ENCODE peak calls at places on chromosomes 5 and 9, in five cellular contexts. R is cardiac muscle cell, C is AG09309, W is heart left ventricle, X is WERI-Rb-1. N is an unnamed sample.

GRCh38 chr5:52709171-52709925 is 78.4 kb upstream of the ITGA1 start:
- DNase-seq in R (peak; percentile 26), C (no peak), W (peak; percentile 28), X (no peak), N (peak; percentile 30)

GRCh38 chr9:91117959-91118651 is 243.6 kb downstream of the AUH start:
- DNase-seq in R (peak; percentile 92), C (no peak), W (peak; percentile 81), X (peak; percentile 59), N (peak; percentile 72)

GRCh38 chr5:45454114-45454513 is 242.1 kb downstream of the HCN1 start:
- DNase-seq in R (no peak), C (no peak), W (peak; percentile 18), X (peak; percentile 39), N (peak; percentile 18)

GRCh38 chr9:89252910-89253309 is 58.1 kb upstream of the CKS2 start:
- DNase-seq in R (no peak), C (no peak), W (no peak), X (no peak), N (no peak)

GRCh38 chr5:113578091-113578490 is 64.6 kb downstream of the YTHDC2 start:
- DNase-seq in R (no peak), C (no peak), W (no peak), X (no peak), N (peak; percentile 2)

GRCh38 chr5:180209137-180209581 is at the start of gene RASGEF1C:
- DNase-seq in R (peak; percentile 76), C (no peak), W (peak; percentile 50), X (peak; percentile 39), N (peak; percentile 62)

GRCh38 chr9:129544766-129545165 is 76.1 kb downstream of the C9orf50 start:
- DNase-seq in R (peak; percentile 24), C (peak; percentile 7), W (no peak), X (no peak), N (no peak)

GRCh38 chr5:22896155-22896554 is 43.0 kb upstream of the CDH12 start:
- DNase-seq in R (no peak), C (no peak), W (no peak), X (no peak), N (no peak)

GRCh38 chr9:88794100-88794499 is 197.2 kb upstream of the S1PR3 start:
- DNase-seq in R (no peak), C (no peak), W (no peak), X (no peak), N (no peak)

GRCh38 chr5:96837303-96837702 is 29.6 kb upstream of the ERAP1 start:
- DNase-seq in R (no peak), C (no peak), W (no peak), X (no peak), N (no peak)

GRCh38 chr9:98171176-98171925 is 21.1 kb downstream of the CORO2A start:
- DNase-seq in R (peak; percentile 34), C (no peak), W (no peak), X (peak; percentile 47), N (no peak)

GRCh38 chr9:127209948-127210621 is 54.5 kb upstream of the GARNL3 start:
- DNase-seq in R (no peak), C (no peak), W (no peak), X (no peak), N (no peak)

GRCh38 chr5:6766558-6767191 is 53.4 kb downstream of the TENT4A start:
- DNase-seq in R (peak; percentile 41), C (peak; percentile 11), W (peak; percentile 78), X (no peak), N (peak; percentile 51)

GRCh38 chr9:76396597-76396996 is 2.4 kb upstream of the RFK start:
- DNase-seq in R (no peak), C (no peak), W (no peak), X (no peak), N (no peak)

GRCh38 chr9:135474915-135475314 is 4.7 kb upstream of the PPP1R26 start:
- DNase-seq in R (peak; percentile 21), C (no peak), W (no peak), X (peak; percentile 76), N (peak; percentile 16)

GRCh38 chr5:181217111-181217804 is 5.8 kb upstream of the TRIM41 start:
- DNase-seq in R (peak; percentile 68), C (no peak), W (no peak), X (peak; percentile 46), N (peak; percentile 57)

GRCh38 chr9:77291714-77292113 is 114.4 kb downstream of the VPS13A start:
- DNase-seq in R (peak; percentile 25), C (no peak), W (no peak), X (peak; percentile 17), N (peak; percentile 50)

GRCh38 chr5:143003328-143003636 is 233.1 kb downstream of the ARHGAP26 start:
- DNase-seq in R (no peak), C (no peak), W (no peak), X (no peak), N (no peak)
- H3K4me3 ChIP-seq in R (no peak overlapping the region), C (no peak overlapping the region), W (no peak overlapping the region), X (no peak overlapping the region), N (no peak overlapping the region)

GRCh38 chr5:62273691-62274090 is 32.3 kb upstream of the KIF2A start:
- DNase-seq in R (no peak), C (no peak), W (no peak), X (no peak), N (no peak)

GRCh38 chr5:62268792-62269191 is 37.2 kb upstream of the KIF2A start:
- DNase-seq in R (no peak), C (no peak), W (no peak), X (no peak), N (no peak)

GRCh38 chr5:62268239-62268638 is 37.8 kb upstream of the KIF2A start:
- DNase-seq in R (peak; percentile 4), C (no peak), W (no peak), X (no peak), N (peak; percentile 31)

GRCh38 chr5:62271370-62271769 is 34.6 kb upstream of the KIF2A start:
- DNase-seq in R (no peak), C (no peak), W (no peak), X (no peak), N (no peak)

DNA sequence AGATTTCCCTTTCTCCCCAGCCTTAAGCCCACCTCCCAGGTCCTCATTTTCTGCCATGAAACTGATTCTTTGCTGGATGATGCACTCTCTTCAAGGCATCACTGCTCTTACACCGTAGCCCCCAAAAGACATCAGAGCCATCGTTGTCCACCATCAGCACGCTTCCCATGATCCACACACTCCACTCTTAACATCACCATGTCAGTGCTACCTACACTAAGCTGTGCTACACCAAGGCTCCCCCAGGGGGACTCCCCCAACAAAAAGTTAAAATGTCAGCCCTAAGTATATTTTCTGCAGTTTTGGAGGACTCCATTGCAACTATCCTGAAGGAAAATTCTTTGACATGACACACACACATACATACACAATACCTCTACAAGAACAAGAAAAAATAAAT is 34.1 kb upstream of the KIF2A start:
- DNase-seq in R (no peak), C (no peak), W (no peak), X (no peak), N (no peak)
- TF ChIP-seq CTCF in R (no peak), C (no peak), W (no peak), X (no peak), N (no peak)

DNA sequence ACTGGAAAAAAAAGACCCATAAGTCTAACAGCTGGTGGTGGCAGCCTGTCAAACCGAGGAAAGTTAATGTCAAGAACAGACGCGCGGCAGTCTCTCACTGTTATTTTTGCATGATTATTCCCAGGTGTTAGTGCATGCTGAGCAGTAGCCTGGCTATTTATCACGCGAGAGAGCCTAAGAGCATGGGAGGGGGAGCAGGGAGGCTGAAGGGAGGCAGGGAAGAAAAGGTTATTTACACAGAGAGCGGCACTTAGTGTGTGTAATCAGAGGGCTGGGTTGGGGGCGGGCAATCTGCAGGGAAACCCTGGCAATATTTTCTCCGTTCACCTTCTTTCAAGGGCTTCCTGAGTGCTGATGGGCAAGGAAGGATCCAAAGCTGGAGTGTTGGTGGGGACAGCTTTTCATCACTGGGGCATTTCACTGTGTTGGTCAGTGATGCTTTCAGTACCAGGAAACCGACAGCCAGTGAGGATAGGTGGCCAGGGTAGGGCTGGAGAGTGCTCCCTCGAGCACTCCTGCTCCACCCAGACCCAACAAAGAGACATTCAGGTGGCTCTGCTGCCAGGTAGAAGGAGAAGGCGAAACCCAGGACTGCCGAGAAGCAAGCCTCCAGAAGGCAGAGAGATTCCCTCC is 39.6 kb downstream of the ZNF608 start:
- DNase-seq in R (peak; percentile 35), C (peak; percentile 7), W (peak; percentile 70), X (peak; percentile 69), N (peak; percentile 15)
- H3K4me3 ChIP-seq in R (peak overlapping the region; percentile 9), C (no peak overlapping the region), W (no peak overlapping the region), X (peak overlapping the region; percentile 8), N (no peak overlapping the region)

GRCh38 chr5:133052317-133053175 is 733 bp downstream of the HSPA4 start:
- DNase-seq in R (peak; percentile 69), C (no peak), W (peak; percentile 63), X (peak; percentile 55), N (peak; percentile 62)

GRCh38 chr5:133054697-133055471 is 3.1 kb downstream of the HSPA4 start:
- DNase-seq in R (no peak), C (no peak), W (no peak), X (no peak), N (no peak)

GRCh38 chr5:133051117-133051546 is 681 bp upstream of the HSPA4 start:
- DNase-seq in R (no peak), C (no peak), W (no peak), X (peak; percentile 92), N (no peak)

GRCh38 chr5:133051547-133052316 is at the start of gene HSPA4:
- DNase-seq in R (peak; percentile 99), C (peak; percentile 94), W (peak; percentile 98), X (peak; percentile 98), N (peak; percentile 99)

DNA sequence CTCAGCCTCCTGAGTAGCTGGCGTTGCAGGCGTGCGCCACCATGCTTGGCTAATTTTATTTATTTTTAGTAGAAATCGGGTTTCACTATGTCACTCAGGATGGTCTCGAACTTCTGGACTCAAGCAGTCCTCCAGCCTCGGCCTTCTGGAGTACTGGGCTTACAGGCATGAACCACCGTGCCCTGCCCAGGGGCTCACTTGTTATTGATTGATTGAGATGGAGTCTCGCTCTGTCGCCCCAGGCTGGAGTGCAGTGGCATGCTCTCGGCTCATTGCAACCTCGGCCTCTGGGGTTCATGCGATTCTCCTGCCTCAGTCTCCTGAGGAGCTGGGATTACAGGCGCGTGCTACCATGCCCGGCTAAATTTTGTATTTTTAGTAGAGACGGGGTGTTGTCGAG is 1.6 kb downstream of the HSPA4 start:
- DNase-seq in R (no peak), C (no peak), W (no peak), X (no peak), N (no peak)
- TF ChIP-seq CTCF in R (no peak), C (no peak), W (no peak), X (no peak), N (no peak)

GRCh38 chr5:146467729-146468128 is 20.6 kb downstream of the TCERG1 start:
- DNase-seq in R (no peak), C (no peak), W (no peak), X (no peak), N (no peak)
- H3K4me3 ChIP-seq in R (no peak overlapping the region), C (no peak overlapping the region), W (no peak overlapping the region), X (no peak overlapping the region), N (no peak overlapping the region)

DNA sequence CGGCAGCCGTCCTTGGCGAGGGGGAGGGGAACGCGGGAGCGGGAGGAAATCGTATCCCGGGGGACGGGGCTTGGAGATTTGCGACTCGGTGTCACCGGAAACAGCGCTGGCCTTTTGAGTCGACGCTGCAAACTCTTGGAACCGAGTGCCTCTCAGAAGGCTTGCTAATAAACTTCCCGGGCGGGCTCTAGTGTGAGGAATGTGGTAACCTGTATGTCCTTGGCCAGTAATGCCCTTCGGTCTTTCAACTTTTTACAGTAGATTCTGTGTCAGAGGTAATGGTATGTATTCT is 82.7 kb downstream of the PTPDC1 start:
- DNase-seq in R (no peak), C (no peak), W (no peak), X (no peak), N (no peak)
- TF ChIP-seq CTCF in R (peak; percentile 11), C (peak; percentile 1), W (peak; percentile 24), X (no peak), N (peak; percentile 14)

GRCh38 chr5:89596821-89597220 is 713.8 kb upstream of the MEF2C start:
- DNase-seq in R (no peak), C (no peak), W (no peak), X (no peak), N (no peak)
- H3K4me3 ChIP-seq in R (no peak overlapping the region), C (no peak overlapping the region), W (no peak overlapping the region), X (no peak overlapping the region), N (no peak overlapping the region)